ENCODE peak calls at places on chromosomes 11 and 22, in four cellular contexts. A, T, Q and X are unnamed samples.

GRCh38 chr11:9148035-9148434 is 56.6 kb upstream of the SCUBE2 start:
- DNase-seq in A (no peak), T (no peak), Q (no peak), X (no peak)

GRCh38 chr11:44530413-44531115 is 34.9 kb upstream of the CD82 start:
- DNase-seq in A (no peak), T (no peak), Q (no peak), X (no peak)

GRCh38 chr11:108733479-108734116 is 68.7 kb downstream of the DDX10 start:
- DNase-seq in A (no peak), T (no peak), Q (no peak), X (no peak)

GRCh38 chr11:18594999-18595749 is 4.4 kb upstream of the MISFA start:
- DNase-seq in A (no peak), T (no peak), Q (no peak), X (no peak)

GRCh38 chr11:134266841-134267251 is 9.3 kb upstream of the GLB1L3 start:
- DNase-seq in A (no peak), T (peak; percentile 39), Q (no peak), X (peak; percentile 5)

GRCh38 chr11:30431127-30431814 is 108.4 kb downstream of the ARL14EP start:
- DNase-seq in A (no peak), T (no peak), Q (no peak), X (no peak)

GRCh38 chr11:19617830-19618523 is 94.7 kb upstream of the NAV2 start:
- DNase-seq in A (no peak), T (no peak), Q (no peak), X (peak; percentile 21)

GRCh38 chr11:4025248-4025956 is 69.2 kb upstream of the RRM1 start:
- DNase-seq in A (no peak), T (no peak), Q (no peak), X (no peak)

GRCh38 chr22:47310601-47311000 is 548.2 kb downstream of the TBC1D22A start:
- DNase-seq in A (no peak), T (no peak), Q (no peak), X (no peak)

GRCh38 chr11:61335355-61335710 is 2.3 kb downstream of the TKFC start:
- DNase-seq in A (no peak), T (no peak), Q (no peak), X (peak; percentile 82)
- H3K4me3 ChIP-seq in A (no peak overlapping the region), T (no peak overlapping the region), Q (no peak overlapping the region), X (no peak overlapping the region)

GRCh38 chr11:84722583-84723108 is 904.5 kb downstream of the DLG2 start:
- DNase-seq in A (no peak), T (no peak), Q (no peak), X (no peak)

GRCh38 chr11:84721561-84721961 is 905.6 kb downstream of the DLG2 start:
- DNase-seq in A (no peak), T (no peak), Q (no peak), X (no peak)

GRCh38 chr11:84719935-84720577 is 907.1 kb downstream of the DLG2 start:
- DNase-seq in A (no peak), T (no peak), Q (no peak), X (no peak)

DNA sequence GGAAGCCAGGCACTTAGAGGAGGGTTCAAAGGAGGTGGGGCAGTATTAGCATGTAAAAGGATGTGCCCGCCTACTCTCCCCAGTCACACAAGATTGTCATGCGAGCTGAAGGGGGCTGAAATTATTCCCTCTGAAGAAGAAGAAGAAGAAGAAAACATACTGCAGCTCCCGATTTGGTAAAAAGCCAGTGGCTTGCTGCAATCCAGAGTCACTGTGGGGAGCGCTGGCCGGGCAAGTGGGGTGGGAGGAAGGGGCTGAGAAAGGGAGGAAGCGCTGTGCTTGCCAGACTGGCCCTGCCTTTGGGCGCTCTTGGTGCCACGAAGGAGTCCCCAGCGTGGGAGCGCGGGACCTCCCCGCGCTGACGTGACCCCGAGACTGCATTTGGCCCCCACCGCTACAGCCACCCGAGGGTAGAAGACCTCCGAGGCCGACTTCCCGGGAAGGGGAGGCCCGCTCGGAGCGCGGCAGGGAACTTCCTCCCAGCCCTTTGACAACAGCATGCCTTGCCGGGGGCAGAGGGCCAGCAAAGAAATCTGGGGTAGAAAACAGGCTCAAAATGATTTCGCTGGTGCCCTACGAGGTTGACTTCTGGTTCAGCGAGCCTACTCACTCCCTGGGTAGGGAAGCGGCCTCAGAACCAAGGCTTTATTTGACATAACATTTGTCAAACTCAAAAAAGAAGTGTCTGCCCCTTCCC is 906.3 kb downstream of the DLG2 start:
- DNase-seq in A (peak; percentile 23), T (peak; percentile 11), Q (no peak), X (no peak)
- TF ChIP-seq POLR2A in A (no peak), T (no peak), Q (no peak), X (no peak)

GRCh38 chr11:110075822-110076208 is 17.4 kb upstream of the ZC3H12C start:
- DNase-seq in A (no peak), T (no peak), Q (no peak), X (no peak)

GRCh38 chr11:110074499-110074898 is 18.7 kb upstream of the ZC3H12C start:
- DNase-seq in A (no peak), T (no peak), Q (no peak), X (no peak)

GRCh38 chr11:110076388-110076965 is 16.7 kb upstream of the ZC3H12C start:
- DNase-seq in A (no peak), T (no peak), Q (no peak), X (no peak)

GRCh38 chr11:110077318-110077717 is 15.9 kb upstream of the ZC3H12C start:
- DNase-seq in A (no peak), T (no peak), Q (no peak), X (no peak)

GRCh38 chr11:110075087-110075821 is 17.9 kb upstream of the ZC3H12C start:
- DNase-seq in A (no peak), T (no peak), Q (no peak), X (no peak)
- H3K4me3 ChIP-seq in A (no peak overlapping the region), T (no peak overlapping the region), Q (no peak overlapping the region), X (no peak overlapping the region)

DNA sequence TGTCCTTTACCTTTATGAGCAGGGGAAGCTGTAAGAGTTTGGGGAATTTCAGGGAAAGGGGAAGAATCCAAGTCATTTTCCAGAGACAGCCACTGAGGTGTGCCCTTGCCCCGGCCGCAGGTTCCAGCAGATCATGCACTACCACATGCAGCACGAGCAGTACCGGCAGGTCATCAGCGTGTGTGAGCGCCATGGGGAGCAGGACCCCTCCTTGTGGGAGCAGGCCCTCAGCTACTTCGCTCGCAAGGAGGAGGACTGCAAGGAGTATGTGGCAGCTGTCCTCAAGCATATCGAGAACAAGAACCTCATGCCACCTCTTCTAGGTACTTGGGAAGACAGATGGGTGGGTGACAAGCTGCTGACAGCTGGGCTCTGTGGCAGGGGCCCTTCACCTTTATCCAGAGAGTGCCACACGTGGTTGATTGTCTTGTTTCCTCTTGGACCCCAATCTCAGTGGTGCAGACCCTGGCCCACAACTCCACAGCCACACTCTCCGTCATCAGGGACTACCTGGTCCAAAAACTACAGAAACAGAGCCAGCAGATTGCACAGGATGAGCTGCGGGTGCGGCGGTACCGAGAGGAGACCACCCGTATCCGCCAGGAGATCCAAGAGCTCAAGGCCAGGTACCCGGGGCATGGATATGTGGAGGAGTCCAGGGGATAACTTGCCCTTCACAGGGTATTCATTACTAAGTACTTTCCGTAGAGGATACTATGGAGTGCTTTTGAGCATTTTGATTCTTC is 5.8 kb upstream of the HMBS start:
- DNase-seq in A (no peak), T (no peak), Q (no peak), X (no peak)
- TF ChIP-seq POLR2A in A (no peak), T (no peak), Q (no peak), X (no peak)

DNA sequence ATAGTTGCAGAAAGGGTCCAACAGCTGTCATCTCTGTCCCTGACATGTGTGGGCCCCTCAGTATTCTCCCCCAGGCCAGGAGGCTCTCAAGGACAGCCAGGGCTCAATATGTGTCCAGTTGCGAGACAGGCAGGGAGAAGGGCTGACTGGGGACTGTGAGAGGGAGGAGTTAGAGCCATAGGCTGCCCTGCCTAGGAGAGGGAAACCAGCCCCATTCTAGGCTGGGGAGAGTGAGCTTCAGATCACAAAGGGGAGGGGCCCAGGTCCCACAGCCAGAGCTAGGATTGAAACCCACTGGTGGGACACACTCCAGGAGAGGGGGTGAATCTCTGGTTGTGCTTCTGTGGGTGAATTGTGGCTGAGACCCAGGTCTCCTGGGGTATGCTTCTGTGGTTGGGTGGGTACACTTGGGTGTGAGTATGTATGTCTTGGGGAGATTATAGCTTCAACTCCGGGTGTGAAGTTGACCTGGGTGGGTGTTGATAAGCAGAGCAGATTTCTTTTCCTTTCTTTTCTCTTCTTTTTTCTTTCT is 2.1 kb upstream of the CARNS1 start:
- DNase-seq in A (no peak), T (no peak), Q (no peak), X (no peak)
- H3K4me3 ChIP-seq in A (no peak overlapping the region), T (no peak overlapping the region), Q (no peak overlapping the region), X (no peak overlapping the region)

GRCh38 chr11:66143264-66143566 is 73.1 kb downstream of the PACS1 start:
- DNase-seq in A (no peak), T (no peak), Q (no peak), X (no peak)

GRCh38 chr11:66146940-66147339 is 76.9 kb downstream of the PACS1 start:
- DNase-seq in A (no peak), T (no peak), Q (no peak), X (no peak)

GRCh38 chr11:66142370-66143263 is 72.5 kb downstream of the PACS1 start:
- DNase-seq in A (no peak), T (no peak), Q (no peak), X (no peak)

GRCh38 chr11:66139817-66140216 is 69.7 kb downstream of the PACS1 start:
- DNase-seq in A (no peak), T (no peak), Q (no peak), X (no peak)

DNA sequence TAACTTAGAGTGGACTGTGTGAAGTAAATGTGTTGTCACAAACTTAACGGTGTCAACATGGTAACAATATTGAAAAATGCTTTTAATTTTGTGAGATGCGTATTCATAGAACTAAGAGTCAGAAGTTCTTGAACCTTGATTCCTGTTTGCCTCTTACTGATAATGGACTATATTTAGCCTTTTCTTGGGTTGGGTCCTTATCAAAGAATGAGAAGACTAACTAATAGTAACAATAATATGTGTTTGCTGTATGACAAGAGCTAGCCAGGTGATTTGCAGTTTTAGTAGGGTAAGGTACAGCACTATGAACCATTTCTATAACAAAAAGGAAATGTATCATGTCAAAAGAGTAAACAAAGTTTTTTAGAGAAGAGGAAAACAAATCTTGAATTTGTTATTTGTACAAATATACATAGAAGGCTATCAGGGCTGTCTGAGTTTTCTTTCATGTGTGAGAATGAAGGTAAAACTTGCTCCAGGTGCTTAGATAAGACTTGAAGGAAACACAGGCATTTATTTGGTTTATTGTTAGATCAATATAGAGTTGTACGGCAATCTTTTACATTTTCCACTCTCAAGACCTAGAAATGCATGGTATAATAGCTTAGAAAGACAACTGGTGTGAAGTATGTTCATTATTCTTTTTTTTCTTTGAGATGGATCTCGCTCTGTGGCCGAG is 74.1 kb downstream of the PACS1 start:
- DNase-seq in A (no peak), T (no peak), Q (no peak), X (no peak)
- TF ChIP-seq POLR2A in A (no peak), T (no peak), Q (no peak), X (no peak)

DNA sequence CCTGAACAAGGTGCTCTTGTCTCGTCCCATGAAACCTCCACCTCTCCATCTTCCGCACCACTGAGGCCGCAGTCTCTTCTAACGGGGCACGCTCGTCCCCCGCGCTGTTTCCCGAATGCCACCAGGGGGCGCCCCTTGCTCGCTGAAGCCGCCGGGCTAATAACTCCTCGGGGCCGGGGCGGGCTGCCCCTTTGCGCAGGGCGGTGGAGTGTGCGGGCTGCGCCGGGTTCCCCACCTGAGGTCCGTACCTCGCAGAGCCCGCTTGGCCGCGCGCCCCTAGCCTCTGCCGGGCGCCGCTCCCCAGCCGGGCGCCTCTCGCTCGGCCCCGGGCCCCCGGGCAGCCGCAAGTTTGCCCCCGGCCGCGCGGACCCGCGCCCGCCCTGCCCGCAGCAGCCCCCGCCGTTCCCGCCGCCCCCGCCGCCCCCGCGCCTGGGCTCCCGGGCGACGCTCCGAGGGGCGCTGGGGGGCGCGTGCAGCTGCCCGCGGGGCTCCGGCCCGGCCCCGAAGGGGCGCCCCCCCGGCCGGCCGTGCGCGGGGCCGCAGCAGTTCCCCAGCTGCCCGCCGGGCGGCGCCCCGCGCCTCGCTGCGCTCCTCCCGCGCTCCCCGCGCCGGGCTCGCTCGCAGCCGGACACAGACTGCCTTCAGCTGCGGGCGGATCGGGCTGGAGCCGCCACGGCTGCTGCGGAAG is at the start of gene GRIK4:
- DNase-seq in A (peak; percentile 83), T (peak; percentile 77), Q (no peak), X (peak; percentile 96)
- H3K4me3 ChIP-seq in A (peak within 1 kb of the TSS; percentile 34), T (peak within 1 kb of the TSS; percentile 58), Q (peak within 1 kb of the TSS; percentile 53), X (no peak within 1 kb of the TSS)